ENCODE peak calls at places on chromosomes 13 and 19, in four cellular contexts. N is HL-60, O is K562, Z is GM12878. E is an unnamed sample.

GRCh38 chr13:66543780-66544179 is 686.4 kb downstream of the PCDH9 start:
- DNase-seq in N (no peak), Z (no peak), O (no peak), E (no peak)

GRCh38 chr19:1211494-1212234 is 6.1 kb downstream of the STK11 start:
- DNase-seq in O (peak; percentile 56), N (no peak), Z (no peak), E (no peak)

GRCh38 chr13:22055259-22055658 is 384.4 kb downstream of the FGF9 start:
- DNase-seq in N (no peak), Z (no peak), O (no peak), E (no peak)

GRCh38 chr19:1249298-1249989 is 1.1 kb downstream of the MIDN start:
- DNase-seq in O (peak; percentile 70), Z (no peak), N (peak; percentile 90), E (peak; percentile 94)

GRCh38 chr19:10776900-10777650 is 58.9 kb downstream of the TMED1 start:
- DNase-seq in N (no peak), O (no peak), Z (no peak), E (no peak)

GRCh38 chr13:26476111-26476743 is 81.3 kb upstream of the WASF3 start:
- DNase-seq in O (no peak), Z (no peak), N (no peak), E (no peak)

GRCh38 chr13:113616281-113616906 is 31.8 kb downstream of the TFDP1 start:
- DNase-seq in N (peak; percentile 74), Z (no peak), O (no peak), E (no peak)

GRCh38 chr13:39665763-39666162 is 10.3 kb downstream of the COG6 start:
- DNase-seq in Z (no peak), N (no peak), O (no peak), E (no peak)

GRCh38 chr13:42487221-42487620 is 86.7 kb upstream of the TNFSF11 start:
- DNase-seq in O (no peak), N (no peak), Z (no peak), E (no peak)

GRCh38 chr13:48891586-48891985 is 84.1 kb upstream of the FNDC3A start:
- DNase-seq in N (no peak), O (no peak), Z (no peak), E (no peak)

GRCh38 chr19:45294291-45295029 is 28.2 kb downstream of the CKM start:
- DNase-seq in Z (no peak), O (no peak), N (no peak), E (no peak)

GRCh38 chr13:44249439-44249838 is 124.2 kb upstream of the SERP2 start:
- DNase-seq in Z (no peak), N (no peak), O (no peak), E (no peak)

GRCh38 chr13:32538234-32538620 is 368 bp downstream of the N4BP2L2 start:
- DNase-seq in Z (no peak), O (peak; percentile 39), N (peak; percentile 49), E (peak; percentile 8)

GRCh38 chr19:42115219-42115618 is 17.0 kb downstream of the POU2F2 start:
- DNase-seq in Z (no peak), N (no peak), O (no peak), E (no peak)

GRCh38 chr13:35086667-35087066 is 144.6 kb downstream of the NBEA start:
- DNase-seq in Z (no peak), N (no peak), O (no peak), E (no peak)

GRCh38 chr13:20968745-20969144 is 66.2 kb upstream of the XPO4 start:
- DNase-seq in N (no peak), O (no peak), Z (peak; percentile 7), E (no peak)

GRCh38 chr13:40494513-40494912 is 171.9 kb downstream of the FOXO1 start:
- DNase-seq in O (no peak), N (no peak), Z (no peak), E (no peak)

GRCh38 chr13:86052141-86052540 is 252.9 kb upstream of the SLITRK6 start:
- DNase-seq in O (no peak), Z (no peak), N (no peak), E (no peak)

GRCh38 chr19:33703438-33703750 is 81.6 kb downstream of the CHST8 start:
- DNase-seq in N (no peak), Z (no peak), O (no peak), E (no peak)

GRCh38 chr13:30826911-30827577 is 79.0 kb upstream of the MEDAG start:
- DNase-seq in O (no peak), N (no peak), Z (no peak), E (no peak)

GRCh38 chr13:45179428-45179827 is 21.4 kb downstream of the KCTD4 start:
- DNase-seq in Z (no peak), N (no peak), O (no peak), E (no peak)

GRCh38 chr19:50607874-50608785 is 31.6 kb downstream of the SYT3 start:
- DNase-seq in N (peak; percentile 28), O (peak; percentile 91), Z (peak; percentile 15), E (peak; percentile 71)

GRCh38 chr13:91878491-91878890 is 480.1 kb downstream of the GPC5 start:
- DNase-seq in Z (no peak), O (no peak), N (no peak), E (no peak)

GRCh38 chr19:6674868-6675305 is 4.9 kb upstream of the TNFSF14 start:
- DNase-seq in O (peak; percentile 89), N (peak; percentile 86), Z (peak; percentile 87), E (peak; percentile 91)

GRCh38 chr13:57630661-57631606 is 610 bp upstream of the PCDH17 start:
- DNase-seq in N (no peak), Z (no peak), O (no peak), E (no peak)

GRCh38 chr19:6452899-6453298 is 6.7 kb downstream of the SLC25A23 start:
- DNase-seq in Z (no peak), N (no peak), O (no peak), E (no peak)

GRCh38 chr13:108342369-108343289 is 73.1 kb downstream of the TNFSF13B start:
- DNase-seq in Z (peak; percentile 3), N (no peak), O (no peak), E (no peak)

GRCh38 chr19:37537391-37537947 is 30.7 kb downstream of the ZNF793 start:
- DNase-seq in Z (no peak), N (no peak), O (no peak), E (no peak)

GRCh38 chr13:80010846-80011245 is 330.1 kb downstream of the SPRY2 start:
- DNase-seq in N (no peak), O (no peak), Z (no peak), E (no peak)

GRCh38 chr13:52378312-52378711 is 27.7 kb downstream of the THSD1 start:
- DNase-seq in N (no peak), Z (no peak), O (no peak), E (no peak)

GRCh38 chr19:49411681-49412321 is 11.4 kb downstream of the PTH2 start:
- DNase-seq in Z (no peak), O (no peak), N (no peak), E (no peak)

GRCh38 chr13:32790731-32791130 is 204.5 kb downstream of the PDS5B start:
- DNase-seq in N (no peak), Z (no peak), O (no peak), E (no peak)

DNA sequence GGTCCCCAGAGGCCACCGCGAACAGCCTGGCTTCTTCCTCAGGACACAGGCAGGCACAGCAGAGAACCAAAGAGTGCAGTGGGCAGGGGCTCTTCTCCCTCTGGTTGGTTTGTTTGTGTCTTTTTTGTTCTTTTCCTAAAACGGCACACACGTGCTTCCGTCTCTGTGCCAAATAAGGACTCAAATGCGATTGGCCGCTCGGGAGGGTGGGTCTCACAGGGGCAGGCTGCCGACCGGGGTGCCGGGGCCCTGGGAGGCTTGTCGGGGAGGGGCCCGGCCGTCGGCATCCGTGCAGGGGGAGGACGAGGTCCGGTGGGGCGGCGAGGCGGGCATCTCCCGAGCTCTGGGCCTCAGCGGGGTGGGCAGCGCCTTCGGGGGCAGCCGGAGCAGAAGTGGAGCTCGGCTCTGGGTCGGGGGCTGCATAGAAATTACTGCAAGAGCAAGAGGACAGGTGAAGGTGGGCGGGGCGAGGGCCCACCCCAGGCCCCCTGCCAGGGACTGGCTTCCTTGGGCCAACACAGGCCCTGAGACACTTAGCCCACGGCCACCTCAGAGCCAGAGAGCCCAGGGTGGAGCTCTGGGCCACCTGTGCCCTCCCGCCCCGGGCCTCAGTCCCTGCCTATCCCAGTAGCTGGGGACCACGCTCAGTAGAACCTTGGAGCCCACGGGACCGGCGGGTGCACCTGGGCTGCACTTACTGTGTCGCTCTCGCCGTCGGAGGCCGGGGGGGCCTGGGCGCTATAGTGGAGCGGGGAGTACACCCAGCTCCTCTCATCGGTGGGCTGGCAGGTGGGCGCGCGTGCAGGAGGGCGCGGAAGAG is 6.4 kb upstream of the CACTIN start:
- DNase-seq in N (no peak), O (no peak), Z (no peak), E (no peak)
- TF ChIP-seq SPI1 in N (no peak), O (no peak), Z (no peak), E (no peak)

GRCh38 chr19:47492137-47492533 is 8.1 kb upstream of the KPTN start:
- DNase-seq in N (no peak), Z (no peak), O (no peak), E (no peak)

GRCh38 chr19:47492571-47493377 is 8.8 kb upstream of the KPTN start:
- DNase-seq in N (no peak), Z (no peak), O (no peak), E (no peak)

GRCh38 chr19:47490847-47491246 is 6.8 kb upstream of the KPTN start:
- DNase-seq in O (no peak), N (no peak), Z (no peak), E (no peak)

GRCh38 chr19:47490031-47490430 is 6.0 kb upstream of the KPTN start:
- DNase-seq in N (no peak), O (no peak), Z (no peak), E (no peak)

DNA sequence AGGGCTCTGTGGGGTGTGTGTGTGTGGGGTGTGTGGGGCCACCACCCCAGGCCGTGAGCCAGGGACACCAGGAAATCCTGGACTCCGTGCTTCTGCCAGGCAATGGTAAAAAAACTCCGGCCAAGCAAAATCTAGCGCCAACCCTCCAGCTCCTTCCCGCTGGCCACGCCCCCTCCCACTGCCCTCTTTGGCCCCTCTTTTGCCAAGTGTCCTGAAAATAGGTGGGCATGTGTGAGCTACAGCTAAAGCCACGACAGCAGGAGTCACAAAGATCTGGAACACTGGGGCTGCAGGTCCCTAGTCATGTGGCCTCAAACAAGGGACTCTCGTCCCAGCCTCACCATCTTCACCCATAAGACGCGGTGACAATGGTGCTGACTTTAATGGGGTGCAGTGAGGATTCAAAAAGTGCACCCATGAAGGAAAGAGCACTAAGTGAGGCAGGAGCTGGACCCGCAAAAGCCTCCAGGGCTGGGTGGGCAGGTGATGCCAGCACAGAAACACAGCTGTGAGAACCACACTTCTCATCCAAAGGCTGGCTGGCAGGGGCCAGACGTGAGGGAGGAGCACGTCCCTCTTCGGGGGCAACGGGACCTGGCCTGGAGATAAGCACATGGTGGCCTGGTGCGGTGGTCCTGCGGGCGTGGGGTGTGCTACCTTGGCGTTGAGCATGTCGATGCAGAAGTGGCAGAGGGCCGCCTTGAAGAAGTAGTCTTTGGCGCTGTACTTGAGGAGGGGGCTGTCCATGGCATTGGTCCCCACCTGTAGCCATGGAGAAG is 7.5 kb upstream of the KPTN start:
- DNase-seq in O (no peak), N (no peak), Z (no peak), E (no peak)
- TF ChIP-seq POLR2AphosphoS5 in O (no peak), N (no peak), Z (no peak), E (no peak)

DNA sequence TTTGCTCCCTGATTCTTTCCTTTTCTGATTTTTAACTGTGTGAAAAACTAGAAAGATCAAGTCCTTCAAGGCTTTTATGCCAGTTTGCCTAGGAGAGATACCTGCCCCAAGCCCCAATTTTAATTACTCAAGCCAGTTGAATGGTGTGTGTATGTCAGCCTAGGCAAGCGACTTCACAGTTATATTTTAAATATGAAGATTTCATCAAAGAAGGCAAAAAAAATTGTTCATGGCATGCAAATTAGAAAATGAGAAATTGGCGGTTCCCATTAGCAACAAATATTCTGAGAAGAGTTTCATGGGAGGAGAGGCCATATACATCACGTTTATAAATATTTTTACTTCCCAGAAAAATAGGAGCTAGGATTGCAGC is 167.6 kb downstream of the SLC7A1 start:
- DNase-seq in O (no peak), N (no peak), Z (no peak), E (no peak)
- TF ChIP-seq SPI1 in O (no peak), N (no peak), Z (no peak), E (no peak)

GRCh38 chr13:98033277-98034247 is 80.1 kb downstream of the IPO5 start:
- DNase-seq in O (no peak), Z (no peak), N (no peak), E (no peak)
- TF ChIP-seq POLR2AphosphoS5 in O (no peak), Z (no peak), N (no peak), E (no peak)